ENCODE peak calls at places on chromosomes 1 and 21, in five cellular contexts. L, R, T, F and M are unnamed samples.

GRCh38 chr1:41648844-41649243 is 164.4 kb upstream of the EDN2 start:
- DNase-seq in F (no peak), L (no peak), T (no peak), R (no peak), M (no peak)

GRCh38 chr1:154328318-154329151 is 3.2 kb downstream of the ATP8B2 start:
- DNase-seq in R (peak), L (peak), F (peak), T (peak), M (peak)

GRCh38 chr1:84763912-84764675 is 73.8 kb upstream of the SSX2IP start:
- DNase-seq in F (no peak), T (no peak), L (no peak), R (no peak), M (no peak)

GRCh38 chr1:153882296-153882912 is 40.4 kb downstream of the GATAD2B start:
- DNase-seq in F (no peak), T (no peak), R (no peak), L (no peak), M (no peak)

GRCh38 chr1:31243451-31244286 is 4.0 kb upstream of the NKAIN1 start:
- DNase-seq in F (no peak), L (no peak), R (peak), T (no peak), M (no peak)

GRCh38 chr1:109161836-109162606 is 48.1 kb downstream of the ELAPOR1 start:
- DNase-seq in F (no peak), L (no peak), T (peak), R (peak), M (no peak)

GRCh38 chr1:66732407-66733166 is 19.7 kb upstream of the DYNLT5 start:
- DNase-seq in T (no peak), R (no peak), F (no peak), L (no peak), M (no peak)

GRCh38 chr1:31626451-31627202 is 9.1 kb downstream of the HCRTR1 start:
- DNase-seq in T (peak), L (no peak), F (no peak), R (peak), M (no peak)

GRCh38 chr1:170707959-170708666 is 44.2 kb downstream of the PRRX1 start:
- DNase-seq in L (no peak), F (no peak), T (peak), R (peak), M (no peak)

GRCh38 chr1:107529511-107530149 is 388.8 kb downstream of the NTNG1 start:
- DNase-seq in F (no peak), L (no peak), R (peak), T (peak), M (no peak)

GRCh38 chr21:36005018-36005417 is 55.3 kb downstream of the SETD4 start:
- DNase-seq in R (peak), L (no peak), T (no peak), F (no peak), M (no peak)

GRCh38 chr1:104780470-104781078 is 1030.9 kb downstream of the AMY1C start:
- DNase-seq in L (no peak), T (no peak), R (peak), F (no peak), M (no peak)

GRCh38 chr21:36854391-36854790 is 112.1 kb downstream of the HLCS start:
- DNase-seq in F (no peak), R (peak), T (no peak), L (no peak), M (no peak)

GRCh38 chr1:204127597-204128242 is 24.1 kb downstream of the ETNK2 start:
- DNase-seq in L (no peak), F (no peak), R (peak), T (peak), M (no peak)

GRCh38 chr1:79819140-79819539 is 812.6 kb upstream of the ADGRL4 start:
- DNase-seq in L (no peak), R (no peak), F (no peak), T (no peak), M (no peak)

GRCh38 chr1:164704954-164705353 is 146.0 kb downstream of the PBX1 start:
- DNase-seq in L (no peak), F (no peak), R (no peak), T (no peak), M (no peak)

GRCh38 chr1:199029855-199030254 is 391.0 kb downstream of the PTPRC start:
- DNase-seq in F (no peak), L (no peak), R (peak), T (no peak), M (no peak)

GRCh38 chr1:158227904-158228623 is 26.2 kb upstream of the CD1A start:
- DNase-seq in R (no peak), T (no peak), L (no peak), F (no peak), M (no peak)

GRCh38 chr1:26350701-26351590 is 3.0 kb downstream of the CRYBG2 start:
- DNase-seq in F (no peak), L (no peak), T (no peak), R (no peak), M (no peak)

GRCh38 chr1:86942034-86942433 is 27.6 kb downstream of the HS2ST1 start:
- DNase-seq in T (no peak), F (no peak), R (peak), L (no peak), M (no peak)

DNA sequence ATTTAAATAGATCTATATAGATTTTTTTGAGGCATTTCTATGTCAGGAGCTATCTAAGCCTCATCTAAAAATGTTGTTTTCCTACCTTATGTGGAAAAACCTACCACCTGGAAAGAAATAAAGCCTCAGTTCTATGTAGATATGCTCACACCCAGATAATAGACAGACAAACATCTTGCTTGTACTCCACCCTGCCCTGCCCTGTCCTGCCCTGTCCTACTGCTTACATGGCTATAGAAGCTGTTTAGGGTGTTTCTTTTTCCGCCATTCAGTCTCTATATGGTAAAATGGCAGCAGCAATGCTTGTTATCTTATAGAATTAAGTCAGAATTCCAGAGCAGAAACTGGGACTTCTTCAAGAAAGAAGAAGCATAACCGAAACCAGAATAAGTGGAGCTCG is 13.4 kb downstream of the CTTNBP2NL start:
- DNase-seq in R (no peak), F (no peak), T (no peak), L (no peak), M (no peak)
- TF ChIP-seq CTCF in R (no peak), F (no peak), T (no peak), L (no peak), M (no peak)

GRCh38 chr1:97186381-97186780 is 464.8 kb downstream of the PTBP2 start:
- DNase-seq in L (no peak), R (peak), T (no peak), F (no peak), M (no peak)
- TF ChIP-seq CTCF in L (no peak), R (no peak), T (peak), F (no peak), M (no peak)

GRCh38 chr1:159849972-159850371 is 12.5 kb downstream of the VSIG8 start:
- DNase-seq in L (no peak), T (no peak), R (no peak), F (no peak), M (no peak)

GRCh38 chr1:159854101-159854692 is 8.3 kb downstream of the VSIG8 start:
- DNase-seq in T (peak), R (peak), F (no peak), L (no peak), M (no peak)

GRCh38 chr1:159853417-159853816 is 9.0 kb downstream of the VSIG8 start:
- DNase-seq in R (no peak), T (no peak), F (no peak), L (no peak), M (no peak)

GRCh38 chr1:159848316-159848715 is 14.1 kb downstream of the VSIG8 start:
- DNase-seq in F (no peak), R (no peak), T (no peak), L (no peak), M (no peak)

GRCh38 chr1:159851386-159851785 is 11.1 kb downstream of the VSIG8 start:
- DNase-seq in L (no peak), R (no peak), F (no peak), T (no peak), M (no peak)
- TF ChIP-seq CTCF in L (no peak), R (no peak), F (no peak), T (no peak), M (no peak)

GRCh38 chr1:226132731-226133503 is 53.6 kb downstream of the ACBD3 start:
- DNase-seq in L (no peak), T (no peak), F (no peak), R (no peak), M (no peak)

GRCh38 chr1:226135709-226136108 is 50.8 kb downstream of the ACBD3 start:
- DNase-seq in L (no peak), F (no peak), T (no peak), R (no peak), M (no peak)

GRCh38 chr1:226134170-226135058 is 52.1 kb downstream of the ACBD3 start:
- DNase-seq in R (no peak), T (no peak), L (no peak), F (no peak), M (no peak)

GRCh38 chr1:226133504-226134123 is 52.9 kb downstream of the ACBD3 start:
- DNase-seq in L (no peak), F (no peak), R (no peak), T (no peak), M (no peak)

GRCh38 chr1:226135059-226135651 is 51.4 kb downstream of the ACBD3 start:
- DNase-seq in F (no peak), T (peak), L (no peak), R (no peak), M (no peak)
- TF ChIP-seq CTCF in F (no peak), T (no peak), L (no peak), R (no peak), M (no peak)

GRCh38 chr1:160777486-160778089 is 18.4 kb upstream of the LY9 start:
- DNase-seq in L (no peak), F (peak), T (no peak), R (no peak), M (no peak)

GRCh38 chr1:160780398-160780755 is 15.6 kb upstream of the LY9 start:
- DNase-seq in R (no peak), L (no peak), F (no peak), T (no peak), M (no peak)

GRCh38 chr1:160781129-160781808 is 14.7 kb upstream of the LY9 start:
- DNase-seq in T (no peak), R (no peak), L (no peak), F (no peak), M (no peak)

GRCh38 chr1:160778976-160779375 is 17.0 kb upstream of the LY9 start:
- DNase-seq in T (no peak), L (no peak), F (no peak), R (no peak), M (no peak)

DNA sequence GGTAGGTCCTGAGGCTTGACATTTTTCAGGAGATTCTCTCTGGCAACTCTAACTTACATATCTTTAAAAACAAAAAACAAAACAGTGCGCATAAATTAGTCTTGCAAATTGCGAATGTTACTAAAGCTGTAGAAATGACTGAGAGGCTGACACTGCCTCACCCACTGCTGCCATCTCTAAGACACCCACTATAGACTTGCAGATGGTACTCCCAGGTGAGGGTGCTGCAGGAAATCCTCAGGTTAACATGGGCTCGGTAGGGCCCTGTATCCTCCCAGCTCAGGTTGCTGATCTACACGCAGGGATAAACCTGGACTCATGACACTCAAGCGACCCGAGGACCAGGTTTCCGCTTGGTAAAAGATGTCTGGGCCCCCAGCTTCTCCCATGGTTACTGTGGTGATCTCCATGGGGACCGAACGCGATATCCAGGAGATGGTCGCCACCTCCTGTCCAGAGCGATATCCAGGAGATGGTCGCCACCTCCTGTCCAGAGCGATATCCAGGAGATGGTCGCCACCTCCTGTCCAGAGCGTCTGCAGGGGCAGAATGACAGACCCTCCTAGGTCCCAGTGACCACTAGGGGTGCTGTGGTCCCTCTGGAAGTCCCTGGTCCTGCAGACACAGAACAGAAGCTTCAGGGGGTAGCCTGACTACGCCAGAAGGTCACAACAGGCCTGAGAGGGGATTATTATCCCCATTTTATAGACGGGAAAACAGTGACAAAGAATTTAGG is 16.1 kb upstream of the LY9 start:
- DNase-seq in F (no peak), L (no peak), R (no peak), T (no peak), M (no peak)
- TF ChIP-seq CTCF in F (no peak), L (peak), R (peak), T (no peak), M (peak)